ENCODE peak calls at places on chromosomes 5 and 9, in four cellular contexts. Z is uterus, H is transverse colon, K is stomach. D is an unnamed sample.

GRCh38 chr5:80300125-80300524 is 19.7 kb upstream of the SPZ1 start:
- DNase-seq in H (no peak), Z (no peak), K (no peak), D (no peak)

GRCh38 chr9:131986576-131986975 is 93.1 kb downstream of the MED27 start:
- DNase-seq in H (no peak), K (no peak), Z (no peak), D (no peak)

GRCh38 chr9:89339807-89340206 is 21.5 kb downstream of the SECISBP2 start:
- DNase-seq in K (no peak), H (no peak), Z (no peak), D (no peak)

GRCh38 chr5:120767171-120767820 is 303.2 kb downstream of the PRR16 start:
- DNase-seq in Z (no peak), H (no peak), K (no peak), D (no peak)

GRCh38 chr5:438481-438981 is 4.4 kb upstream of the EXOC3 start:
- DNase-seq in K (no peak), Z (no peak), H (peak), D (no peak)

GRCh38 chr9:124419832-124420489 is 4.7 kb upstream of the PSMB7 start:
- DNase-seq in K (no peak), Z (no peak), H (no peak), D (no peak)

GRCh38 chr5:127296321-127296720 is 5.7 kb downstream of the MEGF10 start:
- DNase-seq in K (no peak), H (no peak), Z (no peak), D (peak)

GRCh38 chr5:124841829-124842712 is 95.6 kb upstream of the ZNF608 start:
- DNase-seq in H (no peak), Z (no peak), K (no peak), D (no peak)

GRCh38 chr9:122011818-122012498 is 81.2 kb downstream of the TTLL11 start:
- DNase-seq in Z (no peak), H (no peak), K (no peak), D (no peak)

GRCh38 chr5:172351240-172351778 is 67.7 kb upstream of the UBTD2 start:
- DNase-seq in Z (no peak), H (no peak), K (no peak), D (no peak)

GRCh38 chr5:90949469-90950358 is 391.1 kb downstream of the ADGRV1 start:
- DNase-seq in H (no peak), K (no peak), Z (no peak), D (no peak)

GRCh38 chr9:126219717-126220116 is 106.9 kb upstream of the MVB12B start:
- DNase-seq in K (no peak), Z (no peak), H (no peak), D (no peak)

GRCh38 chr5:110333384-110333783 is 393.1 kb downstream of the TMEM232 start:
- DNase-seq in Z (no peak), H (no peak), K (no peak), D (no peak)

GRCh38 chr5:168228668-168229067 is 62.8 kb upstream of the WWC1 start:
- DNase-seq in Z (no peak), K (no peak), H (no peak), D (no peak)

GRCh38 chr5:168239325-168239724 is 52.1 kb upstream of the WWC1 start:
- DNase-seq in Z (no peak), H (no peak), K (no peak), D (no peak)

GRCh38 chr5:168238422-168238821 is 53.0 kb upstream of the WWC1 start:
- DNase-seq in H (no peak), Z (no peak), K (no peak), D (no peak)

DNA sequence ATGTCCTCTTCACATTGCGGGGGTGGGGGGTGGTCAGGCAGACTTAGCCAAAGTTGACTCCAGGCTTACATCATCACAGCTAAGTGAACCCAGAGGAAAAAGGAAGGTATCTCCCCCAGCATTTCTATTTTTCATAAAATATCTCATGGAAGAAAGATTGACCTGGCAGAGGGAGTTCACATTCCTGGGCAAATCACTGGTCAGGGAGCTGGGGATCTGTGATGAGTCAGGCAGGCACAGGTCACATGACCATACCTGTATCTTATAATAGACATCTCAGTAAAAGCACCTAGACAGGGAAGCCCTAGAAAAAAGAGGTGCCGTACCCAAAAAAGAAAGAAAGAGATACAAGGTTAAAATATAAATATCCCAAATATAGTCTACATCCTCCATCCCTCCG is 57.3 kb upstream of the WWC1 start:
- DNase-seq in Z (no peak), K (no peak), H (no peak), D (no peak)
- TF ChIP-seq POLR2A in Z (no peak), K (no peak), H (no peak), D (no peak)

DNA sequence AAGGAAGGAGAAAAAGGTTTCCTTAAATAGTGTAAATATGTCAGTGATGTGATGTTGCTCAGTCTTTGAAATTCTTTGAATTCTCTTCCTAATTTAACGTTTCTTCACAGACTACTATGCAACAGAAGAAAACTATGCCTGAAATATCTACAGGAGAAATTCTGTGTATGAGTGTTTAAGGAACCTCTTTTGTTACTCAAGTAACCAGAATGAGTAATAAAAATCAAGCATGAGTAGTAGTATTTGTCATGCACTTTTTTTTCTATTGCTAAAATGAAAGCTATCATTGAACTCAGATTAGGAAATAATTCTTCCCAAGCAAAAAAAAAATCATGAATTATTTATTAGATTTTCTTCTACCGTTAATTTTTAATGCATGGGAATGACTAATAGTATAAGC is 20.3 kb upstream of the THG1L start:
- DNase-seq in Z (no peak), H (no peak), K (no peak), D (no peak)
- TF ChIP-seq POLR2A in Z (no peak), H (no peak), K (no peak), D (no peak)

GRCh38 chr5:131250749-131251148 is 13.1 kb upstream of the CDC42SE2 start:
- DNase-seq in K (no peak), Z (no peak), H (no peak), D (no peak)

GRCh38 chr5:131254741-131255140 is 9.1 kb upstream of the CDC42SE2 start:
- DNase-seq in Z (no peak), K (no peak), H (no peak), D (no peak)

GRCh38 chr5:131258733-131259132 is 5.1 kb upstream of the CDC42SE2 start:
- DNase-seq in K (no peak), H (no peak), Z (no peak), D (no peak)

GRCh38 chr5:131256507-131256823 is 7.4 kb upstream of the CDC42SE2 start:
- DNase-seq in Z (no peak), H (no peak), K (no peak), D (no peak)

DNA sequence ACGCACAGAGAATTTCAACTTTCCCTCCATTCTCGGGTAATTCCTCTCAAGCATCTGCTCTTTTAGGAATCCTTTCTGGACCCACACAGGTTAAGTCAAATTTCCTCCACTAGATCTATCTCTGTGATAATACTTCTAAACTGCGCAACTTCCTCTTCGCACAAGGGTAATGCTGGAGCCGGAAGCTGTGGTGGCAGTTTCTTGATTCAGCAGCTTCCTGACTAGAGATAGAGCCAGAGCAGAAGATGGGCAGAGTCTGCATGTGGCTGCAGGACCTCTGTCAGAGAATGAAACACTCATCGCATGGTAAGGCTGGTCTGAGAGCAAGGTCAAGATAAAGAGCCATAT is 11.1 kb upstream of the CDC42SE2 start:
- DNase-seq in H (peak), Z (peak), K (peak), D (no peak)
- TF ChIP-seq POLR2A in H (peak), Z (no peak), K (no peak), D (no peak)

GRCh38 chr9:129007035-129007765 is 20.9 kb downstream of the SH3GLB2 start:
- DNase-seq in K (no peak), Z (peak), H (no peak), D (no peak)
- TF ChIP-seq POLR2A in K (no peak), Z (no peak), H (no peak), D (no peak)

DNA sequence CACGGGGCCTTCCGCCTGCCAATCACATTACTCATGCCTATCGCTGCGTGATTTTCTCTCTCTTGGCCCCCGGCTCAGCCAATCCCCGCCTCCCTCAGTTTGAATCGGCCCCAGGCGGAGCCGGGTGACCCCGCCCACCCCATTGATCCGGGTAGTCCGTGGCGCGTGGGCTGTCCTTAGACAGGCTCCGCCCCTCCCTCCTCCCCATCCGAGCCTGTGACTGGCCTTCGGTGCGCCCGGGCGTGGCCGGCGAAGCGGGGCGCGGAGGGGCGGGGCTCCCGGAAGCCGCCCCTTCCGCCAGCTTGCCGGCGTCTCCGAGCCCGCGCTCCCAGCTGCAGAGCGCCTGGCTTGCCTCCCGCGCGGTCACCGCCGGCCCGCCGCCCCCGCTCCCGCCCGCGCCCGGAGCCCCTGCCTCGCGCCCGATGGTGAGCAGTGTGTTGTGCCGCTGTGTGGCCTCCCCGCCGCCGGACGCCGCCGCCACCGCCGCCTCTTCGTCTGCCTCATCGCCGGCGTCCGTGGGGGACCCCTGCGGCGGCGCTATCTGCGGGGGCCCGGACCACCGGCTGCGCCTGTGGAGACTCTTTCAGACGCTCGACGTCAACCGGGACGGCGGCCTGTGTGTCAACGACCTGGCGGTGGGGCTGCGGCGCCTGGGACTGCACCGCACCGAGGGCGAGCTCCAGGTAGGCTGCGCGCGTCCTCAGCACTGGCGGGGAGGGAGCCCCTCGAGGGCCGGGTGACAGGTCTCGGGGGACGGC is at the start of gene SLC25A25:
- DNase-seq in H (peak), K (peak), Z (peak), D (peak)
- TF ChIP-seq POLR2A in H (peak), K (no peak), Z (peak), D (peak)

GRCh38 chr9:136391737-136392537 is 8.0 kb downstream of the SNAPC4 start:
- DNase-seq in Z (no peak), H (no peak), K (no peak), D (no peak)
- TF ChIP-seq POLR2A in Z (no peak), H (no peak), K (no peak), D (no peak)

DNA sequence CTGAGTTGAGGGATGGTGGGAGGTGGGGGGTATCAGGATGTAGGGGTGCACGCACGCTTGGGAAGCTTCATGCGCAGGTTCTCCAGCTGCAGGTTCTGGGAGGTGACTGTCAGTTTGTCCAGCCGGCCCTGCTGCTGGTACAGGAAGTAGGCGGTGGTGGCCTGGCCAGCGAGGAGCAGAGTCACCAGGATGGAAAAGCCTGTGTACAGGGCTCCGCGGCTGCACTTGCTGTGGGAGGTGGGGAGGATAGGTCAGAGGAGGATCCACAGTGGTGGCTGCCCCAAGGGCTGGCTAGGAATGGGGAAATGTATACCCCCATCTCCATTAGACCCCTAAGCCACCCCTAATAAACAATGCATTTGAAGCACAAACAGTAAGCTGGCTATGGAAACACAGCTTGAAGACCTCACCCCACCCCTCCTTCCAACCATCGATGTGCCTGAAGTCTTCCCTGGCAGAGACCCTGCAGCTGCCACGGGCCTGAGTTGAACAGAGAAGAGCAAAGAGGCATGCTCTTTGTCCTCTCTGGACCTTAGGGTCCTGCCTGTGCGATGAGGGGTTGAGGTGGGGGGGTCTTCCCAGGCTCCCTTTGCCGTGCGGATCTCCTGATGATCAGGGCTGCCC is 5.5 kb downstream of the CD74 start:
- DNase-seq in Z (no peak), K (no peak), H (no peak), D (no peak)
- TF ChIP-seq POLR2A in Z (no peak), K (no peak), H (no peak), D (no peak)

DNA sequence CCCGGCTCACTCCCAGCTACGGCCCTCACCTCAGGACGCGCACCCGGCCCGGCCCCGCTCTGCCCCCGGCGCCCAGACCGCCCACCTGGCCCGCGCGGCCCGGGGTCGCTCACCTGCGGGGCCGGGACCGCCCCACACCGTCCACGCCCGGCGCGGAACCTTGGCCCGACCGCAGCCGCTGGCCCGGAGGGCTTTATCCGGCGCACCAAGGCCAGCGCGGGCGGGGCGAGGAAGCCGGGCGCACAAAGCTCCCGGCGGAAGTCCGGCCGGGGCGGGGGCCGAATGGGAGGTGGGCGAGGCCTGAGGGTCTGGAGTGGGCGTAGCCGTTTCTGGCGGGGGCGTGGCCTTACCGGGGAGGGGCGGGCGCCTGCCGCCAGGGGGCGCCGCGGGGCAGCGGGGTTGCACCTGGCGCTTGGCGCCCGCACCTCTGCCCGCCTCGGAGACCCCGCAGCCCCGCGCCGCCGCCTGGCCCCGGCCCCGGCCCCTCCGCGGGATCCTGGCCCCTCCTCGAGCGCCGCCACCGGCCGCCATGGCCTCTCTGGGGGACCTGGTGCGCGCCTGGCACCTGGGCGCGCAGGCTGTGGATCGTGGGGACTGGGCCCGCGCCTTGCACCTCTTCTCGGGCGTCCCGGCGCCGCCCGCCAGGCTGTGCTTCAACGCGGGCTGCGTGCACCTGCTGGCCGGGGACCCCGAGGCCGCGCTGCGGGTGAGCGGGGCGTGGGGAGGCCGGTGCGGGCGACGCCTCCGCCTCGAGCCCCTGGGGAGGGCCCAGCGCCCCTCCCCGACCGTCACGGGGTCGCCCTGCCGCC is at the start of the genes EXD3 and NOXA1:
- DNase-seq in H (peak), K (peak), Z (peak), D (peak)
- TF ChIP-seq POLR2A in H (peak), K (no peak), Z (peak), D (peak)

D was measured in H54.